ENCODE peak calls at places on chromosomes 11 and 22, in four cellular contexts. E is CD4-positive, alpha-beta T cell; T is esophagus squamous epithelium; X is omental fat pad. F is an unnamed sample.
A peak's percentile ranks its signal among the peaks of the same experiment; 100 is the strongest.

GRCh38 chr22:50243704-50244419 is 961 bp downstream of the TUBGCP6 start:
- DNase-seq in E (no peak), X (no peak), T (no peak), F (no peak)

GRCh38 chr11:18132341-18132740 is at the start of gene MRGPRX3:
- DNase-seq in X (no peak), E (no peak), T (no peak), F (no peak)

GRCh38 chr11:75576445-75577049 is 14.5 kb downstream of the SERPINH1 start:
- DNase-seq in T (no peak), X (no peak), E (no peak), F (no peak)

GRCh38 chr11:112608466-112608865 is 347.8 kb upstream of the PLET1 start:
- DNase-seq in E (no peak), T (no peak), X (no peak), F (no peak)

GRCh38 chr22:21762712-21763581 is 27.4 kb upstream of the YPEL1 start:
- DNase-seq in X (no peak), T (no peak), E (no peak), F (no peak)

GRCh38 chr22:30267382-30268302 is 991 bp upstream of the OSM start:
- DNase-seq in T (no peak), X (no peak), E (peak; percentile 42), F (no peak)

GRCh38 chr11:117912497-117912896 is 16.7 kb downstream of the TMPRSS13 start:
- DNase-seq in E (no peak), X (no peak), T (no peak), F (peak; percentile 38)

GRCh38 chr11:68983816-68984215 is 3.0 kb upstream of the MRGPRD start:
- DNase-seq in T (no peak), X (no peak), E (no peak), F (peak; percentile 37)

GRCh38 chr11:87743002-87743401 is 432.2 kb downstream of the RAB38 start:
- DNase-seq in T (no peak), E (no peak), X (no peak), F (no peak)

GRCh38 chr22:19579880-19580279 is 55.7 kb upstream of the CLDN5 start:
- DNase-seq in E (peak; percentile 9), T (no peak), X (no peak), F (no peak)

GRCh38 chr11:77090373-77091111 is 12.1 kb upstream of the OMP start:
- DNase-seq in X (no peak), E (no peak), T (no peak), F (peak; percentile 57)

GRCh38 chr22:32389685-32390084 is 22.4 kb downstream of the RTCB start:
- DNase-seq in X (no peak), E (no peak), T (no peak), F (no peak)

GRCh38 chr22:25746012-25746373 is 4.0 kb downstream of the MYO18B start:
- DNase-seq in X (no peak), T (no peak), E (no peak), F (no peak)

GRCh38 chr11:4048340-4048739 is 46.3 kb upstream of the RRM1 start:
- DNase-seq in X (no peak), T (no peak), E (no peak), F (no peak)

GRCh38 chr11:118643142-118643994 is 36.0 kb downstream of the PHLDB1 start:
- DNase-seq in T (no peak), E (no peak), X (no peak), F (no peak)

GRCh38 chr11:72223615-72224586 is 666 bp upstream of the INPPL1 start:
- DNase-seq in X (no peak), T (no peak), E (peak; percentile 44), F (peak; percentile 84)

GRCh38 chr11:64074239-64074638 is 38.5 kb downstream of the FLRT1 start:
- DNase-seq in T (no peak), X (no peak), E (no peak), F (no peak)

GRCh38 chr22:50115693-50116092 is 25.9 kb downstream of the MOV10L1 start:
- DNase-seq in X (no peak), E (no peak), T (no peak), F (peak; percentile 73)

GRCh38 chr11:122796128-122796717 is 42.1 kb upstream of the CRTAM start:
- DNase-seq in T (no peak), E (peak; percentile 64), X (peak; percentile 62), F (no peak)

GRCh38 chr11:43376594-43376993 is 17.9 kb downstream of the TTC17 start:
- DNase-seq in E (no peak), T (no peak), X (no peak), F (no peak)

GRCh38 chr11:88886796-88887195 is 179.0 kb downstream of the GRM5 start:
- DNase-seq in E (peak; percentile 6), T (no peak), X (no peak), F (no peak)

GRCh38 chr11:4539603-4540219 is 5.3 kb upstream of the OR52M1 start:
- DNase-seq in T (no peak), E (peak; percentile 36), X (peak; percentile 66), F (no peak)

GRCh38 chr11:5476184-5476819 is 12.2 kb upstream of the OR52D1 start:
- DNase-seq in X (no peak), E (peak; percentile 26), T (no peak), F (no peak)

GRCh38 chr11:104198576-104198975 is 34.6 kb upstream of the PDGFD start:
- DNase-seq in T (no peak), E (no peak), X (no peak), F (no peak)

GRCh38 chr22:25564320-25564978 is at the start of gene GRK3:
- DNase-seq in T (peak; percentile 31), E (peak; percentile 54), X (peak; percentile 27), F (peak; percentile 86)

GRCh38 chr11:269146-269890 is 8.9 kb upstream of the NLRP6 start:
- DNase-seq in E (peak; percentile 43), X (no peak), T (no peak), F (peak; percentile 76)

GRCh38 chr11:120516461-120517389 is 5.2 kb downstream of the GRIK4 start:
- DNase-seq in T (no peak), X (no peak), E (no peak), F (no peak)

GRCh38 chr22:41099036-41099435 is 6.6 kb downstream of the EP300 start:
- DNase-seq in T (no peak), X (no peak), E (no peak), F (no peak)

GRCh38 chr11:2086239-2087040 is 52.7 kb downstream of the IGF2 start:
- DNase-seq in T (no peak), X (no peak), E (no peak), F (peak; percentile 76)

GRCh38 chr11:2089536-2090165 is 49.5 kb downstream of the IGF2 start:
- DNase-seq in E (no peak), T (no peak), X (no peak), F (no peak)

GRCh38 chr11:2088746-2089535 is 50.2 kb downstream of the IGF2 start:
- DNase-seq in X (no peak), T (no peak), E (no peak), F (no peak)

GRCh38 chr11:2090172-2091111 is 48.7 kb downstream of the IGF2 start:
- DNase-seq in X (no peak), E (no peak), T (no peak), F (peak; percentile 55)

DNA sequence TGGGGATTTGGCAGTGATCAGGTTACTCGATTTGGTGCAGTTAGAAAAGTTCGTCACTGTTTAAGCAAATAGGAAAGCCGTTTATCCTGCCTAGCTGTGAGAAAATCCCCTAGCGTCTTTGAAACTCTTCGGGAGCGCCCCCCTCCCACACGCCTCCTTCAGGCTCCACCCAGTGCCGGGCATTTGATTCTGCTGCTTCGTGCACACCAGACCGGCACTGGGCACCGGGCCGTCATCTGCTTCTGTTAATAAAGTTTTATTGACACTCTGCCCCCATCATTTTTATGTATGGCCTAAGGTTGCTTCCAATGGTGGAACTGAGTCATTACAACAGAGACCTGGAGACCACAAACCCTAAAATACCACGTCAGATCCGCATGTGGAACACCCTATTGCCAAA is 50.9 kb downstream of the IGF2 start:
- DNase-seq in X (no peak), E (no peak), T (no peak), F (no peak)
- TF ChIP-seq CTCF in X (no peak), E (no peak), T (no peak), F (no peak)

DNA sequence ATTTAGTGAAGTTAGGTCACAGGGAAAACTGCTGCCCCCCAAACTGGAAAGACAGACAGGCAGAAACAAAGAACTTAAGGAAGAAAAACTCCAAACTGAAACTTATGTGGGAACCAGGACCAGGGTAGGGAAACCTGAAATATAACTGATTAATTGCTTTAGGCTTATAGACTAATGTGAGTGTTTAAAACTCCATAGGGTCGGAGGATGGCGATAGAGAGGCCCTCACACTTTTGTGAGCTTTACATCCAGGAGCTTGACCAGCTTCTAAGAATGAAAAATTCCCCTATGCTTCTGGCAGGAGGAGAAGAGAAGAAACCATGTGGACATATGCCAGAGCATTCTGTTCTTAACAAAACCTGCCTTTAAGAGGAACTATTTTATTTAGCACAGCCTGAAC is 598.6 kb downstream of the NELL1 start:
- DNase-seq in X (no peak), T (no peak), E (no peak), F (no peak)
- TF ChIP-seq CTCF in X (no peak), T (no peak), E (no peak), F (no peak)

GRCh38 chr11:44949160-44950035 is 1.3 kb downstream of the TP53I11 start:
- DNase-seq in E (peak; percentile 14), X (no peak), T (no peak), F (no peak)
- TF ChIP-seq CTCF in E (peak; percentile 57), X (no peak), T (peak; percentile 25), F (peak; percentile 44)

GRCh38 chr11:92396133-92396532 is 171.5 kb downstream of the FAT3 start:
- DNase-seq in T (no peak), E (no peak), X (no peak), F (no peak)

GRCh38 chr11:92401507-92401906 is 176.9 kb downstream of the FAT3 start:
- DNase-seq in E (no peak), X (no peak), T (no peak), F (no peak)

GRCh38 chr11:92397356-92397755 is 172.7 kb downstream of the FAT3 start:
- DNase-seq in X (no peak), T (no peak), E (no peak), F (no peak)

GRCh38 chr11:92399702-92400101 is 175.1 kb downstream of the FAT3 start:
- DNase-seq in X (no peak), E (no peak), T (no peak), F (no peak)
- TF ChIP-seq CTCF in X (no peak), E (no peak), T (no peak), F (no peak)

GRCh38 chr11:13837286-13837685 is 125.2 kb upstream of the SPON1 start:
- DNase-seq in E (no peak), T (no peak), X (no peak), F (no peak)

GRCh38 chr11:13831707-13832106 is 130.8 kb upstream of the SPON1 start:
- DNase-seq in T (no peak), X (no peak), E (no peak), F (no peak)

GRCh38 chr11:13836666-13837065 is 125.9 kb upstream of the SPON1 start:
- DNase-seq in T (no peak), X (no peak), E (no peak), F (no peak)

GRCh38 chr11:13834463-13834862 is 128.1 kb upstream of the SPON1 start:
- DNase-seq in T (no peak), E (no peak), X (no peak), F (no peak)
- TF ChIP-seq CTCF in T (no peak), E (no peak), X (no peak), F (peak; percentile 10)